ENCODE peak calls at places on chromosomes 16 and 17, in four cellular contexts. A is HTR-8/SVneo; B is CD4-positive, alpha-beta memory T cell; I is activated naive CD8-positive, alpha-beta T cell treated with anti-CD3 and anti-CD28 coated beads, Interleukin-2, amount 50 U/mL, for 16 hours. H is an unnamed sample.
A peak's percentile ranks its signal among the peaks of the same experiment; 100 is the strongest.

GRCh38 chr16:30183961-30184429 is 593 bp downstream of the CORO1A start:
- DNase-seq in B (peak; percentile 90), A (no peak), I (peak; percentile 37), H (peak; percentile 81)

GRCh38 chr17:12242390-12242954 is 221.8 kb downstream of the MAP2K4 start:
- DNase-seq in A (no peak), I (no peak), B (no peak), H (no peak)

GRCh38 chr17:58189436-58190146 is 2.9 kb upstream of the EPX start:
- DNase-seq in B (no peak), I (no peak), A (peak; percentile 92), H (no peak)

GRCh38 chr16:85136705-85137322 is 24.5 kb upstream of the CIBAR2 start:
- DNase-seq in B (no peak), I (no peak), A (no peak), H (no peak)

GRCh38 chr16:74936902-74937560 is 47.9 kb downstream of the WDR59 start:
- DNase-seq in A (peak; percentile 67), I (no peak), B (no peak), H (no peak)

GRCh38 chr16:23781176-23781575 is 26.4 kb downstream of the CHP2 start:
- DNase-seq in A (no peak), I (no peak), B (no peak), H (no peak)

GRCh38 chr16:27127293-27127692 is 60.6 kb downstream of the C16orf82 start:
- DNase-seq in I (no peak), A (no peak), B (no peak), H (no peak)

GRCh38 chr16:66414891-66415290 is 12.2 kb upstream of the BEAN1 start:
- DNase-seq in A (no peak), B (no peak), I (no peak), H (no peak)

GRCh38 chr16:11198375-11198774 is 57.6 kb downstream of the SOCS1 start:
- DNase-seq in A (no peak), B (no peak), I (no peak), H (no peak)

GRCh38 chr17:78176548-78177025 is 8.2 kb downstream of the SYNGR2 start:
- DNase-seq in I (peak; percentile 51), A (no peak), B (peak; percentile 72), H (peak; percentile 74)

GRCh38 chr17:17098426-17099035 is 56.3 kb downstream of the MPRIP start:
- DNase-seq in A (no peak), I (no peak), B (no peak), H (no peak)

GRCh38 chr16:56941092-56941491 is 9.2 kb downstream of the HERPUD1 start:
- DNase-seq in A (no peak), I (no peak), B (no peak), H (no peak)

GRCh38 chr17:70070297-70071027 is 4.6 kb upstream of the KCNJ16 start:
- DNase-seq in B (no peak), I (no peak), A (no peak), H (no peak)

GRCh38 chr17:75350706-75351105 is 54.8 kb downstream of the GRB2 start:
- DNase-seq in A (no peak), I (no peak), B (no peak), H (no peak)

GRCh38 chr16:85768225-85768624 is 17.3 kb upstream of the C16orf74 start:
- DNase-seq in B (no peak), I (no peak), A (no peak), H (no peak)

GRCh38 chr16:72986011-72986410 is 61.9 kb downstream of the ZFHX3 start:
- DNase-seq in I (no peak), B (no peak), A (no peak), H (no peak)

GRCh38 chr16:50298075-50298460 is 31.7 kb downstream of the ADCY7 start:
- DNase-seq in B (no peak), A (no peak), I (no peak), H (no peak)

GRCh38 chr17:45973943-45974859 is 24.8 kb upstream of the STH start:
- DNase-seq in I (no peak), B (no peak), A (no peak), H (no peak)

GRCh38 chr16:88437367-88437964 is 15.6 kb upstream of the ZFPM1 start:
- DNase-seq in A (peak; percentile 69), B (peak; percentile 51), I (peak; percentile 49), H (peak; percentile 47)

GRCh38 chr16:22188595-22189442 is 17.3 kb upstream of the EEF2K start:
- DNase-seq in B (peak; percentile 77), I (peak; percentile 12), A (peak; percentile 62), H (peak; percentile 78)

GRCh38 chr16:51146256-51146924 is 4.7 kb downstream of the SALL1 start:
- DNase-seq in B (no peak), I (no peak), A (no peak), H (no peak)

GRCh38 chr17:62703269-62703775 is 75.9 kb downstream of the MRC2 start:
- DNase-seq in A (peak; percentile 84), B (no peak), I (no peak), H (no peak)

GRCh38 chr17:81711814-81712467 is at the start of gene SLC25A10:
- DNase-seq in B (peak; percentile 80), A (peak; percentile 75), I (peak; percentile 70), H (peak; percentile 78)

GRCh38 chr17:48576479-48577309 is 1.5 kb downstream of the HOXB4 start:
- DNase-seq in A (no peak), B (no peak), I (no peak), H (no peak)

GRCh38 chr16:4404247-4404966 is 12.0 kb downstream of the CORO7 start:
- DNase-seq in A (no peak), B (peak; percentile 40), I (no peak), H (peak; percentile 32)

GRCh38 chr16:86016201-86016965 is 117.4 kb downstream of the IRF8 start:
- DNase-seq in B (peak; percentile 44), A (peak; percentile 74), I (no peak), H (peak; percentile 56)

GRCh38 chr17:36198831-36199465 is 2.4 kb upstream of the CCL3L1 start:
- DNase-seq in A (no peak), I (no peak), B (no peak), H (no peak)

GRCh38 chr17:40686192-40686591 is 17.4 kb downstream of the KRT24 start:
- DNase-seq in A (no peak), B (no peak), I (no peak), H (no peak)

GRCh38 chr17:65071861-65072260 is 15.3 kb upstream of the GNA13 start:
- DNase-seq in I (no peak), A (no peak), B (no peak), H (no peak)

GRCh38 chr16:23635958-23636357 is 5.2 kb downstream of the PALB2 start:
- DNase-seq in B (no peak), I (no peak), A (no peak), H (no peak)

GRCh38 chr16:2005646-2006045 is 4.0 kb downstream of the ZNF598 start:
- DNase-seq in I (no peak), A (no peak), B (no peak), H (no peak)

GRCh38 chr17:8685396-8685795 is 54.9 kb upstream of the MYH10 start:
- DNase-seq in I (no peak), B (no peak), A (no peak), H (no peak)

GRCh38 chr17:74864866-74865395 is 5.2 kb upstream of the GRIN2C start:
- DNase-seq in I (peak; percentile 32), B (peak; percentile 53), A (peak; percentile 83), H (peak; percentile 59)

GRCh38 chr16:67029249-67030096 is 524 bp downstream of the CBFB start:
- DNase-seq in A (no peak), I (no peak), B (peak; percentile 63), H (peak; percentile 76)

GRCh38 chr17:40582328-40582901 is 17.1 kb upstream of the CCR7 start:
- DNase-seq in I (no peak), B (peak; percentile 76), A (no peak), H (no peak)

GRCh38 chr17:57110152-57110542 is 25.1 kb downstream of the AKAP1 start:
- DNase-seq in I (no peak), B (no peak), A (no peak), H (no peak)

GRCh38 chr17:68711858-68712257 is 110.7 kb upstream of the FAM20A start:
- DNase-seq in A (no peak), I (no peak), B (no peak), H (no peak)

GRCh38 chr17:56824503-56824902 is 9.2 kb downstream of the C17orf67 start:
- DNase-seq in A (no peak), I (no peak), B (no peak), H (no peak)

GRCh38 chr16:349211-349610 is 3.3 kb downstream of the AXIN1 start:
- DNase-seq in B (no peak), I (no peak), A (no peak), H (no peak)

GRCh38 chr17:8556074-8556473 is 74.5 kb downstream of the MYH10 start:
- DNase-seq in I (no peak), A (no peak), B (no peak), H (no peak)